ENCODE peak calls at places on chromosome 7, in four cellular contexts. M is HCT116, J is K562, R is HepG2. E is an unnamed sample.

GRCh38 chr7:24341677-24342076 is 57.7 kb downstream of the NPY start:
- DNase-seq in M (no peak), J (no peak), R (no peak), E (no peak)

GRCh38 chr7:158278745-158279320 is 308.8 kb downstream of the PTPRN2 start:
- DNase-seq in M (no peak), J (no peak), R (no peak), E (no peak)

GRCh38 chr7:5334671-5335070 is 51.9 kb downstream of the SLC29A4 start:
- DNase-seq in M (no peak), J (no peak), R (no peak), E (no peak)

GRCh38 chr7:73341877-73342276 is 13.9 kb downstream of the FKBP6 start:
- DNase-seq in M (peak), J (peak), R (peak), E (no peak)

GRCh38 chr7:4633012-4633411 is 49.1 kb upstream of the FOXK1 start:
- DNase-seq in M (peak), J (peak), R (peak), E (peak)

GRCh38 chr7:68929712-68930395 is 668.4 kb upstream of the AUTS2 start:
- DNase-seq in M (no peak), J (no peak), R (no peak), E (no peak)

GRCh38 chr7:15130666-15131541 is 228.4 kb upstream of the DGKB start:
- DNase-seq in M (no peak), J (no peak), R (no peak), E (no peak)

GRCh38 chr7:114082934-114083647 is 164.3 kb upstream of the PPP1R3A start:
- DNase-seq in M (no peak), J (no peak), R (no peak), E (no peak)

GRCh38 chr7:88391247-88391646 is 84.6 kb upstream of the STEAP4 start:
- DNase-seq in M (no peak), J (no peak), R (no peak), E (no peak)

GRCh38 chr7:1476859-1477258 is 17.6 kb upstream of the MICALL2 start:
- DNase-seq in M (no peak), J (no peak), R (no peak), E (no peak)

GRCh38 chr7:148994576-148994975 is 33.7 kb downstream of the PDIA4 start:
- DNase-seq in M (no peak), J (no peak), R (no peak), E (no peak)

GRCh38 chr7:124918662-124919061 is 11.0 kb downstream of the POT1 start:
- DNase-seq in M (no peak), J (no peak), R (no peak), E (no peak)

GRCh38 chr7:120060283-120060682 is 212.7 kb upstream of the KCND2 start:
- DNase-seq in M (no peak), J (no peak), R (no peak), E (no peak)

GRCh38 chr7:92964156-92964555 is 127.8 kb upstream of the CDK6 start:
- DNase-seq in M (no peak), J (no peak), R (no peak), E (no peak)

GRCh38 chr7:153399554-153399940 is 640.0 kb downstream of the ACTR3B start:
- DNase-seq in M (no peak), J (no peak), R (no peak), E (no peak)

GRCh38 chr7:18762189-18762588 is 266.6 kb downstream of the HDAC9 start:
- DNase-seq in M (no peak), J (no peak), R (no peak), E (no peak)

GRCh38 chr7:16755397-16755796 is 1.8 kb downstream of the TSPAN13 start:
- DNase-seq in M (no peak), J (no peak), R (no peak), E (no peak)

GRCh38 chr7:137120690-137121089 is 222.8 kb downstream of the PTN start:
- DNase-seq in M (no peak), J (no peak), R (no peak), E (no peak)

GRCh38 chr7:105353752-105354328 is 34.9 kb downstream of the SRPK2 start:
- DNase-seq in M (no peak), J (peak), R (no peak), E (no peak)

GRCh38 chr7:40520986-40521738 is 386.4 kb downstream of the SUGCT start:
- DNase-seq in M (no peak), J (no peak), R (no peak), E (no peak)

GRCh38 chr7:134327896-134328295 is 11.2 kb upstream of the SLC35B4 start:
- DNase-seq in M (peak), J (peak), R (peak), E (peak)

GRCh38 chr7:52956379-52956915 is 79.0 kb upstream of the POM121L12 start:
- DNase-seq in M (no peak), J (no peak), R (no peak), E (no peak)

GRCh38 chr7:43764807-43765491 is 6.5 kb downstream of the BLVRA start:
- DNase-seq in M (no peak), J (no peak), R (peak), E (peak)

GRCh38 chr7:12423355-12423994 is 19.8 kb upstream of the VWDE start:
- DNase-seq in M (no peak), J (no peak), R (no peak), E (no peak)

GRCh38 chr7:33854178-33854577 is 51.2 kb upstream of the BMPER start:
- DNase-seq in M (no peak), J (no peak), R (no peak), E (no peak)

GRCh38 chr7:17239683-17240521 is 58.5 kb upstream of the AHR start:
- DNase-seq in M (peak), J (no peak), R (peak), E (no peak)

GRCh38 chr7:100720320-100720644 is at the start of gene EPO:
- DNase-seq in M (no peak), J (no peak), R (no peak), E (no peak)
- TF ChIP-seq TCF7L2 in M (no peak), J (no peak), R (no peak), E (no peak)

GRCh38 chr7:30751696-30752273 is at the start of gene INMT:
- DNase-seq in M (no peak), J (no peak), R (no peak), E (no peak)
- TF ChIP-seq POLR2AphosphoS5 in M (no peak), J (no peak), R (no peak), E (no peak)

GRCh38 chr7:57210212-57210611 is 78.0 kb upstream of the ZNF479 start:
- DNase-seq in M (no peak), J (no peak), R (no peak), E (no peak)
- TF ChIP-seq TCF7L2 in M (no peak), J (no peak), R (no peak), E (no peak)

GRCh38 chr7:144835166-144835611 is 664 bp downstream of the TPK1 start:
- DNase-seq in M (no peak), J (peak), R (peak), E (peak)
- TF ChIP-seq POLR2AphosphoS5 in M (no peak), J (no peak), R (no peak), E (no peak)

GRCh38 chr7:152162287-152162686 is 136.8 kb downstream of the GALNT11 start:
- DNase-seq in M (no peak), J (no peak), R (no peak), E (no peak)

GRCh38 chr7:152158801-152159587 is 133.5 kb downstream of the GALNT11 start:
- DNase-seq in M (no peak), J (no peak), R (no peak), E (no peak)
- TF ChIP-seq TCF7L2 in M (no peak), J (no peak), R (no peak), E (no peak)

GRCh38 chr7:44977304-44977858 is 1.4 kb downstream of the MYO1G start:
- DNase-seq in M (no peak), J (peak), R (no peak), E (no peak)

GRCh38 chr7:44977956-44978355 is 859 bp downstream of the MYO1G start:
- DNase-seq in M (no peak), J (no peak), R (no peak), E (no peak)

GRCh38 chr7:44979481-44980392 is 922 bp upstream of the MYO1G start:
- DNase-seq in M (no peak), J (no peak), R (no peak), E (no peak)

GRCh38 chr7:44980393-44981034 is 1.7 kb upstream of the MYO1G start:
- DNase-seq in M (no peak), J (no peak), R (no peak), E (no peak)

DNA sequence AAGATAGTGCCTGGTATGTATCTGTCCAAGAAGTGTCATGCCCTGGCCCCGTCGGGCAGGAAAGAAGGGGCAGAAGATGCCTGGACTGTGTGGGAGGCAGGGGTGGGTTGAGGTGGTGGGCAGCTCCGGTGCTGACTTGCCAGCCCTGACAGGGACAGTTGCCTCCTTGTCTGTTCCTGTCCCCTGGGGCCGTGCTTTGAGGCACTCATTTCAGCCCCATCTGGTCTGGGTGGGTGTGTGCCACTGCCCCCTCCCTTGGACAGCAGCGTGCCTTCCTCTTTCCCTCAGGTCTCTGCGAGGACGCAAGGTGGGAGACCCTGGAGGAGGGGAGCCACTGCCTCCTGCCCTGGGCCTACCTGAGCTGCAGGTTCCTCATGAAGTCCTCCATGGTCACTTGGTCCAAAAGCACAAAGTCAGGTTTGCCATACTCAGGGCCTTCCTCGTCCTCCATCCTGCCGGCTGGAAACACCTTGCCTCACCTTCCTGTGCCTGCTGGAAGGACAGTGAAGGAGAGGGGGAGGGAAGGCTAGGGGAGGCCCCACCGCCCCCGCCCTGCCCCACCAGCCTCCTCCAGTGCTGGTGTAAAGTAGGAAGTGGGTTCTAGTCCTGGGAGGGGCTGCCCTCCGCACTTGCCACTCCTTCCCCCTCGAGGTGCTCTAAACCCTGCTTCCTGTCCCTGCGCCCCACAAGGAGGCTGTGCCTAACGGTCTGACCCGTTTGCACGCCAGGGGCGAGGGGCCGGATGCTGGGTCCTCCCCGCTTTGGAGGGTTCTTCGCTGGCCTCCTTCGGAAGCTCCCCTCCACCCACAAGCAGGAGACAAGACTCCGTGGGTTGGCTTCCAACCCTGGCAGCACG is at the start of gene MYO1G:
- DNase-seq in M (no peak), J (no peak), R (no peak), E (no peak)
- TF ChIP-seq POLR2AphosphoS5 in M (no peak), J (no peak), R (no peak), E (no peak)

GRCh38 chr7:56291-56913 is 136.0 kb upstream of the FAM20C start:
- DNase-seq in M (no peak), J (no peak), R (no peak), E (no peak)

GRCh38 chr7:57071-57470 is 135.3 kb upstream of the FAM20C start:
- DNase-seq in M (no peak), J (no peak), R (no peak), E (no peak)

GRCh38 chr7:58316-58715 is 134.1 kb upstream of the FAM20C start:
- DNase-seq in M (no peak), J (no peak), R (no peak), E (no peak)

GRCh38 chr7:59079-59825 is 133.1 kb upstream of the FAM20C start:
- DNase-seq in M (no peak), J (no peak), R (no peak), E (no peak)

GRCh38 chr7:57876-58275 is 134.5 kb upstream of the FAM20C start:
- DNase-seq in M (no peak), J (no peak), R (no peak), E (no peak)
- TF ChIP-seq TCF7L2 in M (no peak), J (no peak), R (no peak), E (no peak)

GRCh38 chr7:130356760-130357611 is 12.4 kb downstream of the CPA5 start:
- DNase-seq in M (peak), J (peak), R (no peak), E (no peak)
- TF ChIP-seq POLR2AphosphoS5 in M (peak), J (no peak), R (no peak), E (no peak)

GRCh38 chr7:140285938-140286337 is 109.2 kb upstream of the KDM7A start:
- DNase-seq in M (no peak), J (no peak), R (no peak), E (no peak)
- TF ChIP-seq TCF7L2 in M (no peak), J (no peak), R (no peak), E (no peak)

DNA sequence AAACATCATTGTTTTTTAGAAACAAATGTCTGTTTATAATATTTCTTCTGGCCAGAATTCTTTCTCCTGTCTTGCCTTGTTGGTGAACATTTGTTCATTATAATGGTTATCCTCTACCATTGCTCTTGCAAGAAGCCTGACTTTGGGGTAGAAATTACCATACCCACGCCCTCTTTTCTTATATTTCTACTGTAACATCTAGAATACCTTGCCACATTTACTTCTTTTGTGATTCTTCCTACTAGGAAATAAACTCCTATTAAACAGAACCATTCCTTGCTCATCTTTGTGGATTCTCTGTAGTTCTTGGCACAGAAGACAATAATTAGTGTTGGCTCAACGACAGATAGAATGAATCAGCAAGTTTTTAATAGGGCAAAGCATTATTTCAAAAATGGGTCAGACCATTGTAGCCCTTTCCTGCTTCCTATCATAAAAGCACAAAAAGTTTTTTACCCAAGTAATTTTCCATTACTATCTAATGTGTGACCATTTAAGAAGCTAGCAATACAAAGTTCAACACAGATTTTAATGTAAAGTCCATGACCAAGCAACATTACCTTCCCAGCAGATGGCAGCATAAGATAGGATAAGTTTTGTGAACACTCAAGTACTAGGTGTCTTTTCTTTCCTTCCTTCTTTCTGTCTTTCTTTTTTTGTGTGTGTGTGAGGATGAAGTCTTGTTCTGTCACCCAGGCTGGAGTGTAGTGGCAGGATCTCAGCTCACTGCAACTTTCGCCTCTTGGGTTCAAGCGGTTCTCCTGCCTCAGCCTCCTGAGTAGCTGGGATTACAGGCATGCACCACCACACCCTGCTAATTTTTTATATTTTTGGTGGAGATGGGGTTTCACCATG is 270.4 kb downstream of the HGF start:
- DNase-seq in M (peak), J (peak), R (peak), E (peak)
- TF ChIP-seq POLR2AphosphoS5 in M (no peak), J (no peak), R (no peak), E (no peak)

E was measured in Panc1.